ENCODE peak calls at places on chromosomes 16 and 17, in eight cellular contexts. T is SK-N-SH; W is mammary epithelial cell; P is colonic mucosa; S is stimulated activated CD4-positive, alpha-beta T cell treated with anti-CD3 and anti-CD28 coated beads, Interleukin-12 subunit alpha, Interleukin-12 subunit beta, amount 100 ng/mL, for 4 hours; J is memory B cell; R is ELR; G is HuH-7.5. V is an unnamed sample.

GRCh38 chr16:81237282-81237681 is 1.2 kb upstream of the BCO1 start:
- DNase-seq in T (no peak), W (peak), P (peak), S (no peak), J (no peak), R (no peak), G (no peak), V (no peak)

GRCh38 chr17:78048346-78049292 is 79.9 kb downstream of the TMC6 start:
- DNase-seq in T (no peak), W (no peak), P (no peak), S (no peak), J (no peak), R (no peak), G (no peak), V (no peak)

GRCh38 chr17:48213797-48214196 is 106.2 kb downstream of the SNX11 start:
- DNase-seq in T (no peak), W (no peak), P (no peak), S (no peak), J (no peak), R (no peak), G (no peak), V (no peak)

GRCh38 chr16:593406-593805 is 3.5 kb downstream of the RAB40C start:
- DNase-seq in T (no peak), W (peak), P (peak), S (no peak), J (no peak), R (no peak), G (no peak), V (no peak)

GRCh38 chr16:49194499-49195260 is 87.0 kb downstream of the CBLN1 start:
- DNase-seq in T (no peak), W (no peak), P (no peak), S (no peak), J (no peak), R (no peak), G (no peak), V (no peak)

GRCh38 chr16:84367297-84367680 is 1.0 kb upstream of the ATP2C2 start:
- DNase-seq in T (no peak), W (no peak), P (peak), S (no peak), J (no peak), R (no peak), G (no peak), V (no peak)

GRCh38 chr17:36839256-36839655 is 98.0 kb upstream of the LHX1 start:
- DNase-seq in T (no peak), W (no peak), P (no peak), S (no peak), J (no peak), R (no peak), G (no peak), V (no peak)

GRCh38 chr16:75246504-75247205 is 4.8 kb downstream of the BCAR1 start:
- DNase-seq in T (no peak), W (no peak), P (no peak), S (no peak), J (no peak), R (peak), G (no peak), V (no peak)

GRCh38 chr17:7858487-7858832 is 657 bp downstream of the CYB5D1 start:
- DNase-seq in T (no peak), W (no peak), P (peak), S (no peak), J (no peak), R (peak), G (no peak), V (no peak)

GRCh38 chr17:71632328-71632727 is 488.5 kb upstream of the SOX9 start:
- DNase-seq in T (no peak), W (peak), P (no peak), S (no peak), J (no peak), R (peak), G (no peak), V (no peak)